ENCODE peak calls at places on chromosomes 1 and 21, in four cellular contexts. One of them, this sample, is unnamed. For H3K4me1, the result is how much of the 10 kb centered on the place peaks cover.

GRCh38 chr1:117895482-117896114 is 33.8 kb downstream of the GDAP2 start:
- DNase-seq in HCT116: peak
- DNase-seq in SK-N-SH: peak
- DNase-seq in GM12878: peak
- DNase-seq in this sample: peak

GRCh38 chr1:156423422-156424352 is 54.7 kb downstream of the RHBG start:
- DNase-seq in HCT116: no peak
- DNase-seq in SK-N-SH: no peak
- DNase-seq in GM12878: no peak
- DNase-seq in this sample: no peak

GRCh38 chr1:12179111-12179519 is 12.3 kb downstream of the TNFRSF1B start:
- DNase-seq in HCT116: peak
- DNase-seq in SK-N-SH: no peak
- DNase-seq in GM12878: no peak
- DNase-seq in this sample: no peak

GRCh38 chr1:193325771-193326170 is 139.4 kb upstream of the B3GALT2 start:
- DNase-seq in HCT116: no peak
- DNase-seq in SK-N-SH: no peak
- DNase-seq in GM12878: no peak
- DNase-seq in this sample: no peak

GRCh38 chr1:8903410-8903809 is 24.9 kb upstream of the ENO1 start:
- DNase-seq in HCT116: no peak
- DNase-seq in SK-N-SH: no peak
- DNase-seq in GM12878: no peak
- DNase-seq in this sample: no peak

GRCh38 chr1:234899041-234899787 is 229.4 kb downstream of the TOMM20 start:
- DNase-seq in HCT116: no peak
- DNase-seq in SK-N-SH: no peak
- DNase-seq in GM12878: no peak
- DNase-seq in this sample: no peak

GRCh38 chr1:163399976-163400375 is 78.2 kb downstream of the NUF2 start:
- DNase-seq in HCT116: no peak
- DNase-seq in SK-N-SH: no peak
- DNase-seq in GM12878: no peak
- DNase-seq in this sample: no peak

GRCh38 chr1:204410764-204411450 is 710 bp downstream of the PPP1R15B start:
- DNase-seq in HCT116: no peak
- DNase-seq in SK-N-SH: peak
- DNase-seq in GM12878: no peak
- DNase-seq in this sample: no peak

GRCh38 chr1:64245495-64245894 is 42.1 kb downstream of the UBE2U start:
- DNase-seq in HCT116: no peak
- DNase-seq in SK-N-SH: no peak
- DNase-seq in GM12878: no peak
- DNase-seq in this sample: no peak

GRCh38 chr1:225866981-225867380 is 15.2 kb downstream of the TMEM63A start:
- DNase-seq in HCT116: no peak
- DNase-seq in SK-N-SH: no peak
- DNase-seq in GM12878: no peak
- DNase-seq in this sample: no peak

DNA sequence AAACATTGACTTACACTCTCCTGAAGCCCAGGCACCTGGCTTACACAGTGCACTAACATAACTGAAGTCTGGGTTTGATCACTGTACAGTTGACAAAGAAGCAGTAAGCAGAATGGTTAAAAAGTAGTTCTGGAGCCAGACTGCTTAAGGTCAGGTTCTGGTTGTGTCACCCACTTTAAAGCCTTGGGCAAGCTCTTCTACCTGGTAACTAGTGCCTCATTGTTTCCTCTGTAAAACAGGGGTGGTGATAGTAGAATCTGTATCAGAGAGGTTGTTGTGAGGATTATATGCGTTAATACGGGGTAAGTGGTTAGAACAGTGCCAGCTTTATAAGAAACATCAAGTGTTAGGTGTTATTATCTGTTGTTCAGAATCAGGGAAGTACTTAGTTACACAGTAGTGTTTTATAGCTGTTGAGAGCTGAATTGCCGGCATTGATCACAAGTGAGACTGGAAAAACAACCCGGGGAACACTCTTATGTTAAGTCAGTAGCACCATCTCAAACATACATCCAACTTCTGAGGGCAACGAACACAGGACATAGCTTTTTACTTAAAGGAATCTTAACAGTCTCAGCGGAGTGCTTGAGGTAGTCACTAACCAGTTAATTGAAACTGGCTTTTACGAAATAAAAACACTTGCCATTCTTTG is 3.7 kb downstream of the BACH1 start:
- DNase-seq in HCT116: no peak
- DNase-seq in SK-N-SH: no peak
- DNase-seq in GM12878: no peak
- DNase-seq in this sample: no peak
- H3K4me1 ChIP-seq in HCT116: under half
- H3K4me1 ChIP-seq in SK-N-SH: under half
- H3K4me1 ChIP-seq in GM12878: under half
- H3K4me1 ChIP-seq in this sample: under half

GRCh38 chr1:168972225-168972624 is 134.3 kb upstream of the ATP1B1 start:
- DNase-seq in HCT116: no peak
- DNase-seq in SK-N-SH: no peak
- DNase-seq in GM12878: no peak
- DNase-seq in this sample: no peak
- TF ChIP-seq SIN3A in HCT116: no peak
- TF ChIP-seq SIN3A in SK-N-SH: no peak
- TF ChIP-seq SIN3A in GM12878: no peak
- TF ChIP-seq SIN3A in this sample: no peak

GRCh38 chr1:97903626-97904025 is 17.2 kb downstream of the DPYD start:
- DNase-seq in HCT116: no peak
- DNase-seq in SK-N-SH: no peak
- DNase-seq in GM12878: no peak
- DNase-seq in this sample: no peak
- H3K4me1 ChIP-seq in HCT116: under half
- H3K4me1 ChIP-seq in SK-N-SH: under half
- H3K4me1 ChIP-seq in GM12878: under half
- H3K4me1 ChIP-seq in this sample: under half

DNA sequence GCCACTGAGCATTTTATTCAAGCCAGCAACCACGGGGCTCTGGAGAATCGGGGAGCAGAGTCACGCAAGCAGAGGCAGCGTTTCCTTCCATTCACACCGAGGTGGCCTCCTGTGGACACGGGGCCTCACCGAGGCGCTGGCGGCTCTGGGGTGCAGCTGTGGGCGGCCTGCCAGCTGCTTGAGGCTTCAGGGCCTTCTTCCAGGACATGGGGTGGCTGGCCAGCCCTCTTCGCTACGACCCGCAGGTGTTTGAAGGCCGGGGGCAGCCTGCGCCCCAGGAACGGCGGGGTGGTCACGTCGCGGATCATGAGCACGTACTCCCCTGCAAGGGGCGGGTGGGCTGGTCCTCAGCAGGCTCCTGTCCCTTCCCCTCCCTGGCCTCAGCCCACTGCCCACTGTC is 70.1 kb downstream of the MORN1 start:
- DNase-seq in HCT116: no peak
- DNase-seq in SK-N-SH: no peak
- DNase-seq in GM12878: no peak
- DNase-seq in this sample: no peak
- TF ChIP-seq SIN3A in HCT116: no peak
- TF ChIP-seq SIN3A in SK-N-SH: no peak
- TF ChIP-seq SIN3A in GM12878: no peak
- TF ChIP-seq SIN3A in this sample: no peak

DNA sequence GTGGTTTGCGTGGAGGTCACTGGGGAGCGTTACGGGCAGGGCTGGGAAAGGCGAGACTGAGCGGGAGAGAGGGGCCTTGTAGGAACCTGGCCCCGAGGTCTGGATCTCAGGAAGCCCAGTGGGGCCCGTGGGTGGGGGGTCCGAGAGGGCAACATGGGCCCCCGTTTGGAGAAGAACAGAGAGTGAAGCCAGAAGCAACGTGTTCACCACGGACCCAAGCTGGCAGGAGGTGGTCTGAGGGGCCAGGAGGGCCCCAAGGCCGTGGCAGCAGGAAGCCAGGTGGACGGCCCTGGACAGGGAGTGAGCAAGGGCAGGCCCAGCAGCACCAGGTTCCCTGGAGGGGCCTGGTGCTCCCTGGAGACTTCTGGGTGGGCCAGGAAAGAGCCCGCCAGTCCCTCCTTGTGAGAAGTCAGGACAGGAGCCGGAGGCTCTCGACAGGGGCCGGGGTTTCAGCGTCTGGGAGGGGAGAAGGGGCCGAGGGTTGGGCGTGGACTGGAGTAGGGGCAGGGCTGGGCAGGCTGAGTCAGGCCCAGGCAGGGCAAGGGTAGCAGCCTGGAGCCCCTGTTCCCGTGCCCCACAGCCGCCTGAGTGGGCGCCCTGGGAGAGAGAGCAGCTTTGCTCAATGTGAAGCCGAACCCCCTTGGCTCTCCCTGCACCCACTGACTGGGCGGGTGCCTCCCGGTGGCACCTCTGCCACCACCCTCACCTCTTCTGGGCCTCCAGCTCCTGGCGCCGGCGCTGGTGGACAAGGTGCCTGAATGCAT is 33.5 kb downstream of the CFAP74 start:
- DNase-seq in HCT116: no peak
- DNase-seq in SK-N-SH: no peak
- DNase-seq in GM12878: no peak
- DNase-seq in this sample: no peak
- H3K4me1 ChIP-seq in HCT116: under half
- H3K4me1 ChIP-seq in SK-N-SH: under half
- H3K4me1 ChIP-seq in GM12878: under half
- H3K4me1 ChIP-seq in this sample: under half

DNA sequence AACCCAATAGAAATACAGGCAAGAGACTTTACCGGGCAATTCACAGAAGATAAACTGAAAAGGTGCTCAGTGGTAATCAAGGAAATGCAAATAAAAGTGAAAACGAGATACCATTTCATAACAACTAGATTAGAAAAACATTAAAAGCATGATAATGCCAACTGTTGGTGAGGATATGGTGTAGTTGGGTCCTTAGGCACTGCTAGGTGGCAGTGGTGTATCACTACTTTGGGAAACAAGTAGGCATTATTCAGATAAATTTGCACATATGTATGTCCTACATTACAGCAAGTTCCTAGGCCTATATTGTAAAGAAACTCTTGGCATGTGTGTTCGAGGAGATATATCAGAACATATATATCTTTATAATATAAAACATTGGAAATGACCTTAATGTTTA is 31.0 kb downstream of the AZIN2 start:
- DNase-seq in HCT116: no peak
- DNase-seq in SK-N-SH: peak
- DNase-seq in GM12878: no peak
- DNase-seq in this sample: no peak
- TF ChIP-seq SIN3A in HCT116: no peak
- TF ChIP-seq SIN3A in SK-N-SH: no peak
- TF ChIP-seq SIN3A in GM12878: no peak
- TF ChIP-seq SIN3A in this sample: no peak

DNA sequence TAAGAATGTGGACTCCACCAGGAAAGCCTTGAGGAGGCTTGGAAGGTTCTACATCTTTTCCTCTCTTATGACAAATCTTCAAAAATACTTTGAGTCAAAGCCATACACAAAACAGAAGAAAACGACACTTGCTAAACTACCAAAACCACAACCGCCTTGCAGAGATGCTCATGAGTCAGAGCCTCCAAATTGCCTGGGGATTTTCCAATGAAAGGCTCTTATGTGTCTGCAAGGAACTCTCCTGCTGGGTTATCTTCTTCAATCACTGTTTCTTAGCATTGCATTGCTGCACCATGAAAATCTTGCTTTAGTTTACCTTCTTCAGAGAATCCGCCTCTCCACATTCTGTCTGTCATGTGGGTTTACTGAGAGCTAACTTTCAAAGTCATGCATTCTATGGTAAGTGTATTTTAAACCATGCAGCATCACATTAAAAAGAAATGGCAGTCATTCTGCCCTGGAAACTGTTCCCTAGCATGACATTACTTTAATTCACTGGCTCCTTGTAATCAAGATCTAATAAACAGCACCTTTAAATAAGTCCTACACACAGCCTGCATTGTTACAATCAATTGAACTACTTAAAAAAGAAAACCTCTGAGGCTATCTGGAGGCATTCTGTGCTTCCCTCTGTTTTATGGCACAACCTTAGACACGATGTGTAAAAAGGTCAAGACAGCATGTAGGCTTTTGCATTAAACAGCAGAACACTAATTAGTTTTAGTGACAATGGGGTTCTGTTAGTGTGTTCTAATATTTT is 210.0 kb upstream of the FOXD3 start:
- DNase-seq in HCT116: no peak
- DNase-seq in SK-N-SH: no peak
- DNase-seq in GM12878: no peak
- DNase-seq in this sample: no peak
- H3K4me1 ChIP-seq in HCT116: under half
- H3K4me1 ChIP-seq in SK-N-SH: under half
- H3K4me1 ChIP-seq in GM12878: under half
- H3K4me1 ChIP-seq in this sample: under half